ENCODE peak calls at places on chromosomes 7 and 10, in five cellular contexts. One of them, this sample, is unnamed.

GRCh38 chr7:121313793-121314676 is 14.8 kb upstream of the WNT16 start:
- DNase-seq in prostate gland: no peak
- DNase-seq in naive thymus-derived CD8-positive, alpha-beta T cell: no peak
- DNase-seq in HS-27A: no peak
- DNase-seq in GM10248: no peak
- DNase-seq in this sample: no peak

GRCh38 chr7:3128857-3129256 is 85.2 kb upstream of the CARD11 start:
- DNase-seq in prostate gland: no peak
- DNase-seq in naive thymus-derived CD8-positive, alpha-beta T cell: no peak
- DNase-seq in HS-27A: no peak
- DNase-seq in GM10248: no peak
- DNase-seq in this sample: no peak

GRCh38 chr7:33979807-33980355 is 74.5 kb downstream of the BMPER start:
- DNase-seq in prostate gland: no peak
- DNase-seq in naive thymus-derived CD8-positive, alpha-beta T cell: no peak
- DNase-seq in HS-27A: peak; percentile 86
- DNase-seq in GM10248: no peak
- DNase-seq in this sample: no peak

GRCh38 chr10:98267894-98268693 is at the start of gene LOXL4:
- DNase-seq in prostate gland: no peak
- DNase-seq in naive thymus-derived CD8-positive, alpha-beta T cell: no peak
- DNase-seq in HS-27A: no peak
- DNase-seq in GM10248: peak; percentile 38
- DNase-seq in this sample: no peak

GRCh38 chr10:14665865-14666857 is 108.5 kb downstream of the FAM107B start:
- DNase-seq in prostate gland: no peak
- DNase-seq in naive thymus-derived CD8-positive, alpha-beta T cell: no peak
- DNase-seq in HS-27A: no peak
- DNase-seq in GM10248: no peak
- DNase-seq in this sample: no peak

GRCh38 chr7:28145931-28146330 is 34.7 kb downstream of the JAZF1 start:
- DNase-seq in prostate gland: no peak
- DNase-seq in naive thymus-derived CD8-positive, alpha-beta T cell: no peak
- DNase-seq in HS-27A: no peak
- DNase-seq in GM10248: no peak
- DNase-seq in this sample: no peak

GRCh38 chr7:123824754-123825067 is 20.3 kb upstream of the HYAL4 start:
- DNase-seq in prostate gland: peak; percentile 16
- DNase-seq in naive thymus-derived CD8-positive, alpha-beta T cell: no peak
- DNase-seq in HS-27A: no peak
- DNase-seq in GM10248: no peak
- DNase-seq in this sample: no peak

GRCh38 chr10:92242910-92243671 is 47.8 kb downstream of the CPEB3 start:
- DNase-seq in prostate gland: peak; percentile 63
- DNase-seq in naive thymus-derived CD8-positive, alpha-beta T cell: peak; percentile 67
- DNase-seq in HS-27A: no peak
- DNase-seq in GM10248: peak; percentile 42
- DNase-seq in this sample: no peak

GRCh38 chr7:12199363-12199762 is 11.7 kb upstream of the TMEM106B start:
- DNase-seq in prostate gland: no peak
- DNase-seq in naive thymus-derived CD8-positive, alpha-beta T cell: no peak
- DNase-seq in HS-27A: no peak
- DNase-seq in GM10248: no peak
- DNase-seq in this sample: no peak

GRCh38 chr7:94368371-94368791 is 26.3 kb upstream of the COL1A2 start:
- DNase-seq in prostate gland: no peak
- DNase-seq in naive thymus-derived CD8-positive, alpha-beta T cell: no peak
- DNase-seq in HS-27A: no peak
- DNase-seq in GM10248: no peak
- DNase-seq in this sample: no peak

GRCh38 chr7:76383089-76383944 is 24.5 kb upstream of the YWHAG start:
- DNase-seq in prostate gland: no peak
- DNase-seq in naive thymus-derived CD8-positive, alpha-beta T cell: no peak
- DNase-seq in HS-27A: no peak
- DNase-seq in GM10248: no peak
- DNase-seq in this sample: no peak

GRCh38 chr10:15369642-15370211 is 1.4 kb downstream of the FAM171A1 start:
- DNase-seq in prostate gland: no peak
- DNase-seq in naive thymus-derived CD8-positive, alpha-beta T cell: no peak
- DNase-seq in HS-27A: no peak
- DNase-seq in GM10248: no peak
- DNase-seq in this sample: no peak

GRCh38 chr10:73413108-73413527 is 740 bp downstream of the ANXA7 start:
- DNase-seq in prostate gland: peak; percentile 35
- DNase-seq in naive thymus-derived CD8-positive, alpha-beta T cell: peak; percentile 71
- DNase-seq in HS-27A: peak; percentile 9
- DNase-seq in GM10248: peak; percentile 65
- DNase-seq in this sample: peak; percentile 20

GRCh38 chr7:93913197-93913596 is 6.8 kb downstream of the GNGT1 start:
- DNase-seq in prostate gland: no peak
- DNase-seq in naive thymus-derived CD8-positive, alpha-beta T cell: no peak
- DNase-seq in HS-27A: no peak
- DNase-seq in GM10248: no peak
- DNase-seq in this sample: no peak

GRCh38 chr7:42272793-42273665 is 36.0 kb upstream of the GLI3 start:
- DNase-seq in prostate gland: no peak
- DNase-seq in naive thymus-derived CD8-positive, alpha-beta T cell: no peak
- DNase-seq in HS-27A: no peak
- DNase-seq in GM10248: no peak
- DNase-seq in this sample: no peak

GRCh38 chr7:117323585-117323876 is 673 bp upstream of the WNT2 start:
- DNase-seq in prostate gland: no peak
- DNase-seq in naive thymus-derived CD8-positive, alpha-beta T cell: no peak
- DNase-seq in HS-27A: no peak
- DNase-seq in GM10248: no peak
- DNase-seq in this sample: no peak

GRCh38 chr10:95286707-95287106 is 4.1 kb downstream of the PDLIM1 start:
- DNase-seq in prostate gland: no peak
- DNase-seq in naive thymus-derived CD8-positive, alpha-beta T cell: no peak
- DNase-seq in HS-27A: no peak
- DNase-seq in GM10248: no peak
- DNase-seq in this sample: no peak

GRCh38 chr7:50304911-50305621 is 550 bp downstream of the IKZF1 start:
- DNase-seq in prostate gland: no peak
- DNase-seq in naive thymus-derived CD8-positive, alpha-beta T cell: peak; percentile 87
- DNase-seq in HS-27A: no peak
- DNase-seq in GM10248: peak; percentile 48
- DNase-seq in this sample: no peak

GRCh38 chr7:130838738-130839137 is 104.7 kb upstream of the KLF14 start:
- DNase-seq in prostate gland: no peak
- DNase-seq in naive thymus-derived CD8-positive, alpha-beta T cell: no peak
- DNase-seq in HS-27A: peak; percentile 64
- DNase-seq in GM10248: peak; percentile 46
- DNase-seq in this sample: no peak

GRCh38 chr7:27576360-27576944 is 86.2 kb downstream of the HIBADH start:
- DNase-seq in prostate gland: peak; percentile 47
- DNase-seq in naive thymus-derived CD8-positive, alpha-beta T cell: no peak
- DNase-seq in HS-27A: no peak
- DNase-seq in GM10248: peak; percentile 24
- DNase-seq in this sample: peak; percentile 11

GRCh38 chr7:155483868-155484325 is 26.0 kb downstream of the EN2 start:
- DNase-seq in prostate gland: no peak
- DNase-seq in naive thymus-derived CD8-positive, alpha-beta T cell: no peak
- DNase-seq in HS-27A: no peak
- DNase-seq in GM10248: peak; percentile 3
- DNase-seq in this sample: no peak

GRCh38 chr10:17375936-17376584 is 78.3 kb downstream of the ST8SIA6 start:
- DNase-seq in prostate gland: no peak
- DNase-seq in naive thymus-derived CD8-positive, alpha-beta T cell: no peak
- DNase-seq in HS-27A: no peak
- DNase-seq in GM10248: no peak
- DNase-seq in this sample: no peak

GRCh38 chr10:120394446-120394845 is 62.6 kb upstream of the PLPP4 start:
- DNase-seq in prostate gland: no peak
- DNase-seq in naive thymus-derived CD8-positive, alpha-beta T cell: no peak
- DNase-seq in HS-27A: no peak
- DNase-seq in GM10248: no peak
- DNase-seq in this sample: no peak

GRCh38 chr7:152872061-152872744 is 112.7 kb downstream of the ACTR3B start:
- DNase-seq in prostate gland: no peak
- DNase-seq in naive thymus-derived CD8-positive, alpha-beta T cell: no peak
- DNase-seq in HS-27A: no peak
- DNase-seq in GM10248: no peak
- DNase-seq in this sample: no peak

GRCh38 chr10:6576326-6576725 is 3.8 kb downstream of the PRKCQ start:
- DNase-seq in prostate gland: no peak
- DNase-seq in naive thymus-derived CD8-positive, alpha-beta T cell: no peak
- DNase-seq in HS-27A: no peak
- DNase-seq in GM10248: no peak
- DNase-seq in this sample: no peak

GRCh38 chr10:28754930-28755718 is 77.8 kb downstream of the BAMBI start:
- DNase-seq in prostate gland: no peak
- DNase-seq in naive thymus-derived CD8-positive, alpha-beta T cell: no peak
- DNase-seq in HS-27A: peak; percentile 11
- DNase-seq in GM10248: no peak
- DNase-seq in this sample: no peak

GRCh38 chr7:111098011-111098925 is 7.3 kb downstream of the LRRN3 start:
- DNase-seq in prostate gland: no peak
- DNase-seq in naive thymus-derived CD8-positive, alpha-beta T cell: peak; percentile 80
- DNase-seq in HS-27A: no peak
- DNase-seq in GM10248: no peak
- DNase-seq in this sample: peak; percentile 12

GRCh38 chr10:73950569-73950968 is 39.6 kb downstream of the PLAU start:
- DNase-seq in prostate gland: no peak
- DNase-seq in naive thymus-derived CD8-positive, alpha-beta T cell: no peak
- DNase-seq in HS-27A: no peak
- DNase-seq in GM10248: no peak
- DNase-seq in this sample: no peak

GRCh38 chr7:155942226-155942950 is 130.1 kb upstream of the SHH start:
- DNase-seq in prostate gland: no peak
- DNase-seq in naive thymus-derived CD8-positive, alpha-beta T cell: no peak
- DNase-seq in HS-27A: no peak
- DNase-seq in GM10248: no peak
- DNase-seq in this sample: no peak

GRCh38 chr10:93746844-93747284 is 10.9 kb upstream of the LGI1 start:
- DNase-seq in prostate gland: no peak
- DNase-seq in naive thymus-derived CD8-positive, alpha-beta T cell: no peak
- DNase-seq in HS-27A: peak; percentile 90
- DNase-seq in GM10248: peak; percentile 34
- DNase-seq in this sample: no peak

GRCh38 chr7:49773082-49773938 is at the start of gene VWC2:
- DNase-seq in prostate gland: no peak
- DNase-seq in naive thymus-derived CD8-positive, alpha-beta T cell: no peak
- DNase-seq in HS-27A: no peak
- DNase-seq in GM10248: peak; percentile 34
- DNase-seq in this sample: no peak

GRCh38 chr10:51030480-51030879 is 43.8 kb upstream of the PRKG1 start:
- DNase-seq in prostate gland: no peak
- DNase-seq in naive thymus-derived CD8-positive, alpha-beta T cell: no peak
- DNase-seq in HS-27A: no peak
- DNase-seq in GM10248: no peak
- DNase-seq in this sample: no peak

GRCh38 chr7:15580604-15581351 is 19.0 kb upstream of the AGMO start:
- DNase-seq in prostate gland: no peak
- DNase-seq in naive thymus-derived CD8-positive, alpha-beta T cell: no peak
- DNase-seq in HS-27A: no peak
- DNase-seq in GM10248: no peak
- DNase-seq in this sample: no peak

This sample was measured in T-helper 1 cell.